ENCODE peak calls at places on chromosomes 6 and 20, in nine cellular contexts. U, R, O, Z, M, S, G, B and X are unnamed samples.

GRCh38 chr6:167469101-167469500 is 144.2 kb downstream of the TTLL2 start:
- DNase-seq in U (no peak), G (no peak), R (no peak), B (no peak), M (no peak), S (no peak), Z (no peak), O (no peak), X (no peak)

GRCh38 chr20:51534764-51535386 is 7.6 kb downstream of the NFATC2 start:
- DNase-seq in Z (no peak), R (no peak), O (no peak), S (no peak), B (no peak), M (no peak), U (no peak), G (no peak), X (no peak)

GRCh38 chr6:116666869-116667268 is 1.7 kb downstream of the ZUP1 start:
- DNase-seq in B (no peak), M (no peak), G (no peak), O (no peak), R (no peak), U (no peak), S (no peak), Z (no peak), X (no peak)

GRCh38 chr6:26097268-26097875 is 10.1 kb downstream of the HFE start:
- DNase-seq in S (peak; percentile 49), G (peak; percentile 69), M (peak; percentile 74), B (peak; percentile 38), U (no peak), Z (peak; percentile 69), R (peak; percentile 68), O (peak; percentile 78), X (peak; percentile 58)

GRCh38 chr6:152189736-152190135 is 382.3 kb downstream of the ESR1 start:
- DNase-seq in R (no peak), B (no peak), G (no peak), M (no peak), Z (no peak), U (no peak), S (no peak), O (no peak), X (no peak)

GRCh38 chr6:35083507-35083906 is 57.6 kb downstream of the TCP11 start:
- DNase-seq in Z (peak; percentile 34), U (no peak), G (no peak), S (no peak), R (no peak), M (no peak), O (no peak), B (no peak), X (no peak)

GRCh38 chr20:57638173-57638894 is 18.1 kb upstream of the ZBP1 start:
- DNase-seq in O (no peak), Z (no peak), B (no peak), G (no peak), U (no peak), M (peak; percentile 47), R (no peak), S (no peak), X (no peak)

GRCh38 chr6:44189257-44189656 is 27.5 kb upstream of the MYMX start:
- DNase-seq in Z (no peak), R (no peak), O (no peak), S (no peak), B (no peak), G (no peak), M (peak; percentile 50), U (no peak), X (no peak)

GRCh38 chr6:43203718-43204095 is 21.7 kb downstream of the CUL9 start:
- DNase-seq in B (no peak), G (no peak), Z (no peak), S (no peak), U (no peak), O (peak; percentile 45), R (no peak), M (no peak), X (no peak)

GRCh38 chr6:158684311-158684710 is 34.5 kb downstream of the SYTL3 start:
- DNase-seq in M (no peak), S (no peak), U (no peak), O (no peak), R (no peak), G (no peak), B (no peak), Z (no peak), X (no peak)

GRCh38 chr20:43946206-43946491 is 31.5 kb downstream of the TOX2 start:
- DNase-seq in R (no peak), U (no peak), G (no peak), O (no peak), B (no peak), Z (no peak), S (no peak), M (no peak), X (no peak)

GRCh38 chr20:16005612-16006493 is 567.4 kb downstream of the KIF16B start:
- DNase-seq in S (no peak), M (no peak), G (no peak), Z (no peak), U (no peak), O (no peak), R (no peak), B (no peak), X (no peak)
- H3K27ac ChIP-seq in S (no peak overlapping the region), M (no peak overlapping the region), G (no peak overlapping the region), Z (no peak overlapping the region), U (no peak overlapping the region), O (no peak overlapping the region), R (no peak overlapping the region), B (no peak overlapping the region), X (no peak overlapping the region)

GRCh38 chr20:9884666-9885065 is 45.8 kb upstream of the PAK5 start:
- DNase-seq in R (no peak), B (no peak), G (no peak), M (peak; percentile 8), S (no peak), U (no peak), O (no peak), Z (no peak), X (no peak)
- TF ChIP-seq CTCF in R (no peak), B (no peak), G (no peak), M (peak; percentile 31), S (no peak), U (no peak), O (no peak), Z (no peak), X (no peak)

GRCh38 chr20:64055396-64055892 is 6.0 kb upstream of the SOX18 start:
- DNase-seq in M (no peak), Z (no peak), R (no peak), U (no peak), S (no peak), B (no peak), G (no peak), O (no peak), X (no peak)

GRCh38 chr20:64052326-64052722 is 2.9 kb upstream of the SOX18 start:
- DNase-seq in B (no peak), Z (no peak), O (no peak), M (no peak), S (no peak), U (no peak), R (no peak), G (no peak), X (no peak)

GRCh38 chr20:64055893-64056638 is 6.6 kb upstream of the SOX18 start:
- DNase-seq in R (no peak), U (no peak), O (peak; percentile 88), S (peak; percentile 88), G (no peak), Z (no peak), B (no peak), M (peak; percentile 63), X (no peak)

GRCh38 chr20:64052987-64053840 is 3.8 kb upstream of the SOX18 start:
- DNase-seq in G (no peak), S (no peak), M (no peak), B (no peak), R (no peak), O (no peak), Z (no peak), U (no peak), X (no peak)

GRCh38 chr20:64053841-64054661 is 4.6 kb upstream of the SOX18 start:
- DNase-seq in O (peak; percentile 90), B (no peak), U (no peak), R (peak; percentile 36), M (peak; percentile 66), Z (no peak), G (no peak), S (peak; percentile 88), X (no peak)
- TF ChIP-seq POLR2A in O (no peak), B (no peak), U (no peak), R (no peak), M (no peak), Z (no peak), G (no peak), S (no peak), X (no peak)

DNA sequence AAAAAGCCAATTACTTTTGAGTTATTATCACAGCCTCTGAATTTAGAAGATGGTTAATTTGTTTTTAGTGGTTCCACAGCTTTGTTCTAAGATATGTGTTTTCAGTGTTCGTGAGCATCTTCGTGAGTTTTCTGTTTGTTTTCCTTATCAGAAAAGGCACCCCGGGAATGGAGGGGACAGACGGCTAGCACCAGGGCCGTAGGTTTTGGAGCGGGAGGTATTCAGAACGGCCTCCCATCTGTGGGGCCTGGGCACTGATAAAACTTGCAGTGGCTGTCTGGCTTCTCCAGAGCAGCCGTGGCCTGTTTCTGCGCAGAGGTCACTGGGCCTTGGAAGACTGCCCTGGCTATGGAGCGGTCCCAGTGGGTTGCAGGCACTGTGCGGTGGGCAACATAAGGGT is 215.2 kb downstream of the ARID1B start:
- DNase-seq in R (no peak), B (no peak), U (no peak), S (peak; percentile 56), Z (no peak), M (peak; percentile 47), G (no peak), O (no peak), X (no peak)
- H3K27ac ChIP-seq in R (no peak overlapping the region), B (no peak overlapping the region), U (no peak overlapping the region), S (no peak overlapping the region), Z (peak overlapping the region; percentile 2), M (no peak overlapping the region), G (no peak overlapping the region), O (no peak overlapping the region), X (no peak overlapping the region)